ENCODE peak calls at places on chromosomes 2 and 18, in nine cellular contexts. J is HFFc6; F is HS-5; G is pancreas; M is activated gamma-delta T cell; B is Right ventricle myocardium superior; D is amniotic stem cell; S is left ventricle myocardium superior; K is stimulated activated naive CD4-positive, alpha-beta T cell. T is an unnamed sample.
A peak's percentile ranks its signal among the peaks of the same experiment; 100 is the strongest.

GRCh38 chr18:23645561-23645960 is 17.1 kb downstream of the ANKRD29 start:
- DNase-seq in K (no peak), S (no peak), D (no peak), B (no peak), G (no peak), F (no peak), J (no peak), M (no peak), T (no peak)

GRCh38 chr2:46601328-46601963 is 122.1 kb downstream of the TMEM247 start:
- DNase-seq in K (no peak), G (no peak), J (no peak), D (no peak), M (no peak), S (no peak), F (no peak), B (no peak), T (no peak)

GRCh38 chr2:25504266-25504665 is 162.5 kb upstream of the DNMT3A start:
- DNase-seq in F (no peak), J (no peak), K (no peak), M (no peak), D (no peak), S (no peak), G (no peak), B (no peak), T (no peak)

GRCh38 chr18:11761553-11761952 is 72.5 kb downstream of the GNAL start:
- DNase-seq in K (no peak), S (no peak), B (no peak), G (no peak), M (no peak), D (no peak), F (no peak), J (no peak), T (no peak)

GRCh38 chr2:46216213-46216612 is 81.0 kb upstream of the EPAS1 start:
- DNase-seq in B (no peak), D (no peak), F (peak; percentile 14), G (no peak), J (peak; percentile 57), M (no peak), K (no peak), S (no peak), T (no peak)

GRCh38 chr2:25076749-25077148 is 34.9 kb downstream of the EFR3B start:
- DNase-seq in M (no peak), B (no peak), G (no peak), J (no peak), K (no peak), F (no peak), S (no peak), D (no peak), T (no peak)

GRCh38 chr18:23887493-23887892 is 127.1 kb upstream of the TTC39C start:
- DNase-seq in S (peak; percentile 39), B (no peak), M (no peak), F (no peak), J (no peak), G (no peak), D (no peak), K (no peak), T (no peak)

GRCh38 chr2:20224191-20224715 is 677 bp downstream of the SDC1 start:
- DNase-seq in J (no peak), K (no peak), M (no peak), F (no peak), S (no peak), D (no peak), B (no peak), G (no peak), T (no peak)

GRCh38 chr2:75627902-75628504 is 18.6 kb upstream of the MRPL19 start:
- DNase-seq in J (peak; percentile 72), K (peak; percentile 21), D (peak; percentile 68), B (peak; percentile 78), M (no peak), G (peak; percentile 78), F (no peak), S (peak; percentile 82), T (peak; percentile 32)

GRCh38 chr2:133502678-133503077 is 65.6 kb downstream of the NCKAP5 start:
- DNase-seq in J (no peak), M (no peak), F (no peak), S (no peak), K (no peak), D (no peak), G (no peak), B (no peak), T (no peak)

GRCh38 chr2:188576657-188577056 is 285.0 kb downstream of the GULP1 start:
- DNase-seq in B (no peak), F (peak; percentile 22), J (no peak), D (no peak), G (no peak), M (no peak), K (no peak), S (no peak), T (no peak)

GRCh38 chr2:112140899-112141622 is 2.9 kb downstream of the FBLN7 start:
- DNase-seq in G (no peak), K (no peak), S (no peak), M (no peak), B (no peak), F (no peak), J (no peak), D (no peak), T (no peak)

GRCh38 chr2:226573158-226573557 is 226.5 kb downstream of the IRS1 start:
- DNase-seq in K (no peak), S (no peak), D (no peak), G (no peak), J (no peak), F (no peak), M (no peak), B (no peak), T (no peak)

GRCh38 chr2:31694444-31694843 is 113.7 kb upstream of the SRD5A2 start:
- DNase-seq in S (no peak), G (no peak), B (no peak), D (no peak), M (no peak), K (no peak), J (no peak), F (no peak), T (no peak)

GRCh38 chr18:10230072-10230471 is 224.4 kb upstream of the APCDD1 start:
- DNase-seq in F (peak; percentile 66), S (no peak), J (peak; percentile 94), K (no peak), M (no peak), B (no peak), G (no peak), D (no peak), T (no peak)

GRCh38 chr2:141791521-141791920 is 339.3 kb downstream of the LRP1B start:
- DNase-seq in G (no peak), J (no peak), B (no peak), K (no peak), F (no peak), S (no peak), D (no peak), M (no peak), T (no peak)

GRCh38 chr2:233429175-233429897 is 75.0 kb downstream of the DGKD start:
- DNase-seq in B (no peak), S (no peak), J (no peak), F (no peak), M (no peak), D (no peak), K (no peak), G (no peak), T (no peak)

GRCh38 chr18:11845653-11846052 is 5.6 kb upstream of the CHMP1B start:
- DNase-seq in J (no peak), S (no peak), F (no peak), M (no peak), B (no peak), K (no peak), G (no peak), D (no peak), T (no peak)

GRCh38 chr2:160901631-160902030 is 258.6 kb upstream of the TANK start:
- DNase-seq in S (no peak), K (no peak), F (no peak), G (no peak), B (peak; percentile 47), J (no peak), M (no peak), D (no peak), T (no peak)

GRCh38 chr2:219515874-219516629 is 1.8 kb downstream of the ASIC4 start:
- DNase-seq in G (no peak), S (no peak), K (no peak), B (no peak), J (no peak), D (no peak), F (no peak), M (no peak), T (no peak)

T was measured in effector CD8-positive, alpha-beta T cell.